ENCODE peak calls at places on chromosomes 1 and 21, in eight cellular contexts. X, P, L, O, T, J, R and C are unnamed samples.

GRCh38 chr1:15062479-15063099 is 91.0 kb upstream of the TMEM51 start:
- DNase-seq in X (no peak), P (no peak), L (no peak), O (no peak), T (no peak), J (no peak), R (no peak), C (peak)

GRCh38 chr1:110114784-110115183 is 2.5 kb downstream of the UBL4B start:
- DNase-seq in X (no peak), P (no peak), L (no peak), O (no peak), T (no peak), J (no peak), R (peak), C (no peak)

GRCh38 chr1:200670215-200671118 is 760 bp upstream of the DDX59 start:
- DNase-seq in X (peak), P (peak), L (no peak), O (peak), T (peak), J (no peak), R (no peak), C (peak)

GRCh38 chr1:12674358-12674757 is 30.5 kb downstream of the AADACL4 start:
- DNase-seq in X (no peak), P (no peak), L (no peak), O (no peak), T (no peak), J (no peak), R (no peak), C (no peak)

GRCh38 chr1:170807432-170807831 is 127.9 kb upstream of the MROH9 start:
- DNase-seq in X (no peak), P (no peak), L (no peak), O (peak), T (no peak), J (no peak), R (no peak), C (peak)

GRCh38 chr1:147641695-147642592 is 28.4 kb downstream of the ACP6 start:
- DNase-seq in X (peak), P (peak), L (peak), O (peak), T (no peak), J (no peak), R (no peak), C (peak)

GRCh38 chr1:183097438-183098051 is 74.3 kb downstream of the LAMC1 start:
- DNase-seq in X (no peak), P (no peak), L (no peak), O (peak), T (no peak), J (no peak), R (no peak), C (no peak)

GRCh38 chr1:22628698-22629444 is 7.6 kb upstream of the C1QA start:
- DNase-seq in X (no peak), P (no peak), L (no peak), O (no peak), T (no peak), J (no peak), R (no peak), C (no peak)

GRCh38 chr21:45887121-45887611 is 94.4 kb upstream of the COL6A1 start:
- DNase-seq in X (no peak), P (no peak), L (no peak), O (no peak), T (no peak), J (no peak), R (peak), C (no peak)

GRCh38 chr1:182303778-182304177 is 87.8 kb downstream of the GLUL start:
- DNase-seq in X (no peak), P (no peak), L (no peak), O (no peak), T (no peak), J (no peak), R (no peak), C (no peak)

GRCh38 chr1:167676205-167676915 is 45.4 kb upstream of the MPZL1 start:
- DNase-seq in X (no peak), P (no peak), L (no peak), O (no peak), T (no peak), J (no peak), R (no peak), C (no peak)

GRCh38 chr1:24928631-24929090 is 1.4 kb downstream of the RUNX3 start:
- DNase-seq in X (no peak), P (no peak), L (peak), O (no peak), T (no peak), J (no peak), R (peak), C (no peak)

GRCh38 chr1:200530551-200531261 is 89.8 kb downstream of the KIF14 start:
- DNase-seq in X (no peak), P (no peak), L (peak), O (no peak), T (no peak), J (no peak), R (no peak), C (no peak)

GRCh38 chr1:179142889-179143299 is 61.0 kb downstream of the TOR3A start:
- DNase-seq in X (no peak), P (no peak), L (no peak), O (peak), T (peak), J (no peak), R (no peak), C (peak)

GRCh38 chr1:198575715-198576641 is 35.5 kb upstream of the ATP6V1G3 start:
- DNase-seq in X (no peak), P (no peak), L (no peak), O (peak), T (no peak), J (no peak), R (no peak), C (no peak)

GRCh38 chr1:30572192-30572591 is 151.2 kb downstream of the MATN1 start:
- DNase-seq in X (no peak), P (no peak), L (no peak), O (peak), T (no peak), J (no peak), R (no peak), C (no peak)

GRCh38 chr1:205284420-205285144 is 37.0 kb downstream of the NUAK2 start:
- DNase-seq in X (peak), P (no peak), L (peak), O (peak), T (no peak), J (peak), R (peak), C (peak)

GRCh38 chr1:11473635-11474034 is 5.3 kb upstream of the DISP3 start:
- DNase-seq in X (no peak), P (no peak), L (peak), O (no peak), T (no peak), J (no peak), R (no peak), C (peak)

GRCh38 chr1:45925728-45926287 is 122.4 kb downstream of the MAST2 start:
- DNase-seq in X (no peak), P (no peak), L (no peak), O (no peak), T (no peak), J (no peak), R (no peak), C (no peak)

GRCh38 chr1:39799770-39800470 is 11.3 kb upstream of the BMP8B start:
- DNase-seq in X (no peak), P (no peak), L (peak), O (peak), T (peak), J (peak), R (peak), C (peak)

GRCh38 chr1:116919802-116920201 is 10.1 kb downstream of the PTGFRN start:
- DNase-seq in X (no peak), P (no peak), L (no peak), O (no peak), T (no peak), J (no peak), R (no peak), C (no peak)

GRCh38 chr1:40130892-40131291 is 30.3 kb upstream of the RLF start:
- DNase-seq in X (no peak), P (no peak), L (no peak), O (no peak), T (peak), J (no peak), R (no peak), C (no peak)

GRCh38 chr1:40818264-40818961 is 34.8 kb downstream of the KCNQ4 start:
- DNase-seq in X (no peak), P (no peak), L (peak), O (no peak), T (no peak), J (no peak), R (peak), C (no peak)

GRCh38 chr1:152047607-152047953 is 10.8 kb upstream of the S100A11 start:
- DNase-seq in X (peak), P (no peak), L (no peak), O (peak), T (no peak), J (no peak), R (peak), C (peak)

GRCh38 chr21:45768011-45768740 is 124.7 kb downstream of the PCBP3 start:
- DNase-seq in X (no peak), P (no peak), L (no peak), O (no peak), T (no peak), J (no peak), R (peak), C (no peak)

GRCh38 chr1:192812420-192813209 is 3.8 kb downstream of the RGS2 start:
- DNase-seq in X (no peak), P (no peak), L (no peak), O (no peak), T (no peak), J (no peak), R (no peak), C (no peak)

GRCh38 chr1:92795166-92795565 is 10.3 kb upstream of the EVI5 start:
- DNase-seq in X (no peak), P (no peak), L (no peak), O (no peak), T (no peak), J (no peak), R (no peak), C (no peak)

GRCh38 chr1:37478890-37479254 is 4.5 kb downstream of the ZC3H12A start:
- DNase-seq in X (no peak), P (no peak), L (peak), O (peak), T (no peak), J (no peak), R (no peak), C (no peak)

GRCh38 chr1:153763365-153764225 is 11.6 kb upstream of the SLC27A3 start:
- DNase-seq in X (no peak), P (no peak), L (no peak), O (peak), T (no peak), J (no peak), R (no peak), C (no peak)

GRCh38 chr21:31088196-31088751 is 50.0 kb upstream of the KRTAP19-8 start:
- DNase-seq in X (no peak), P (no peak), L (no peak), O (no peak), T (no peak), J (no peak), R (no peak), C (peak)

GRCh38 chr1:109112056-109112651 is 1.8 kb upstream of the ELAPOR1 start:
- DNase-seq in X (no peak), P (no peak), L (peak), O (peak), T (no peak), J (no peak), R (no peak), C (no peak)

GRCh38 chr21:45412491-45412890 is 7.5 kb downstream of the COL18A1 start:
- DNase-seq in X (no peak), P (no peak), L (no peak), O (no peak), T (no peak), J (no peak), R (peak), C (no peak)